ENCODE peak calls at places on chromosome 22, in eight cellular contexts. I is fibroblast of lung, X is IMR-90, H is H9, U is K562, P is mammary epithelial cell, K is PC-3, G is neuronal stem cell. C is an unnamed sample.

GRCh38 chr22:37431366-37431765 is 4.1 kb upstream of the ELFN2 start:
- DNase-seq in I (peak), U (no peak), H (no peak), G (no peak), K (peak), X (peak), P (no peak), C (no peak)

GRCh38 chr22:35593071-35593884 is 23.9 kb downstream of the MB start:
- DNase-seq in G (no peak), K (no peak), I (no peak), H (no peak), P (no peak), U (no peak), X (no peak), C (no peak)

GRCh38 chr22:36191106-36191836 is 10.3 kb downstream of the APOL4 start:
- DNase-seq in U (no peak), K (no peak), H (no peak), G (no peak), P (no peak), I (peak), X (peak), C (peak)

GRCh38 chr22:37638351-37639069 is 959 bp upstream of the SH3BP1 start:
- DNase-seq in I (no peak), U (no peak), H (peak), K (no peak), G (no peak), P (no peak), X (no peak), C (peak)

GRCh38 chr22:50696251-50696798 is 23.7 kb downstream of the SHANK3 start:
- DNase-seq in I (no peak), G (no peak), U (no peak), X (no peak), P (peak), H (no peak), K (no peak), C (no peak)

GRCh38 chr22:36324414-36324813 is 63.4 kb downstream of the MYH9 start:
- DNase-seq in U (no peak), K (no peak), H (no peak), G (no peak), P (no peak), I (no peak), X (no peak), C (no peak)

GRCh38 chr22:21945453-21946261 is 7.0 kb downstream of the PPM1F start:
- DNase-seq in G (no peak), H (no peak), U (no peak), K (no peak), I (no peak), X (no peak), P (no peak), C (no peak)

GRCh38 chr22:42856179-42856864 is 751 bp downstream of the ARFGAP3 start:
- DNase-seq in I (peak), K (no peak), U (peak), X (peak), P (no peak), G (peak), H (no peak), C (peak)

GRCh38 chr22:25919452-25919851 is 177.5 kb downstream of the MYO18B start:
- DNase-seq in H (no peak), I (no peak), K (no peak), U (no peak), X (no peak), P (no peak), G (no peak), C (no peak)

GRCh38 chr22:23638611-23639010 is 6.5 kb upstream of the DRICH1 start:
- DNase-seq in I (no peak), K (no peak), G (no peak), X (no peak), H (no peak), U (no peak), P (no peak), C (no peak)

GRCh38 chr22:38737302-38738060 is 18.3 kb downstream of the SUN2 start:
- DNase-seq in I (no peak), P (peak), G (no peak), H (no peak), X (peak), K (peak), U (no peak), C (no peak)

GRCh38 chr22:37019309-37020191 is at the start of the genes MPST and TST:
- DNase-seq in X (peak), U (peak), H (peak), P (peak), G (peak), K (peak), I (peak), C (peak)

GRCh38 chr22:36422287-36423014 is 34.7 kb upstream of the MYH9 start:
- DNase-seq in K (no peak), H (no peak), G (no peak), P (no peak), I (no peak), X (no peak), U (no peak), C (no peak)

GRCh38 chr22:35328472-35328885 is 28.8 kb downstream of the TOM1 start:
- DNase-seq in H (no peak), U (no peak), I (no peak), X (no peak), K (no peak), G (no peak), P (no peak), C (no peak)

GRCh38 chr22:32880906-32881596 is 79.5 kb downstream of the TIMP3 start:
- DNase-seq in K (no peak), G (no peak), U (peak), P (no peak), I (peak), H (no peak), X (peak), C (peak)

GRCh38 chr22:21447694-21448402 is 19.3 kb upstream of the TMEM191C start:
- DNase-seq in P (no peak), I (no peak), G (no peak), X (no peak), K (no peak), U (peak), H (peak), C (no peak)

GRCh38 chr22:42581762-42582716 is 28.3 kb downstream of the SERHL2 start:
- DNase-seq in H (peak), I (peak), K (peak), X (peak), P (peak), G (peak), U (peak), C (peak)

DNA sequence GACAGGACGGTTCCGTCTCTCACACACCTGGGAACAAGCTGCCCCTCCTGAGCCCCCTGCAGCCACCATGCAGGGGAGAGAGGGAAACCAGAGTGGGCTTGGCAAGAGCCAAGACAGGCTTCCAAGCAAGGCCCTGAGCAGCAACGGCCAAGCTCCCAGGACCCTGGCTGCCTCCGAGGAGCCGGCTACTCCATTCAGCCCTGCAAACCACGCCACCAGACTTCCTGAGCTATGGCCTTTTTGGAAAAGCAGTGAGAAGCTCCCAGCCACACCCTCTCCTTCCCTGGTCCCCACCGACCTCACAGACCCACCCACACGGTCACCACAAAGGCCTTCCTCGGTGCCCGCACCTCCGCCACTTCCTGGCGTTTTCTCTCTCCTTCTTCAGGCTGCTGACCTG is 479.0 kb downstream of the BRD1 start:
- DNase-seq in K (no peak), G (no peak), X (no peak), U (no peak), H (no peak), I (no peak), P (no peak), C (no peak)
- H3K27ac ChIP-seq in K (no peak), G (no peak), X (no peak), U (no peak), H (no peak), I (no peak), P (no peak), C (no peak)

GRCh38 chr22:19520566-19521305 is 3.5 kb downstream of the CLDN5 start:
- DNase-seq in H (no peak), I (no peak), K (no peak), G (no peak), U (no peak), P (no peak), X (no peak), C (no peak)

GRCh38 chr22:19523240-19524169 is 705 bp downstream of the CLDN5 start:
- DNase-seq in H (peak), U (no peak), I (peak), G (peak), X (peak), P (peak), K (no peak), C (no peak)

GRCh38 chr22:19522881-19523239 is 1.4 kb downstream of the CLDN5 start:
- DNase-seq in G (no peak), I (no peak), U (no peak), P (no peak), X (no peak), H (no peak), K (no peak), C (no peak)

GRCh38 chr22:19524170-19525115 is at the start of gene CLDN5:
- DNase-seq in X (no peak), G (peak), U (peak), K (no peak), I (peak), H (peak), P (no peak), C (no peak)

DNA sequence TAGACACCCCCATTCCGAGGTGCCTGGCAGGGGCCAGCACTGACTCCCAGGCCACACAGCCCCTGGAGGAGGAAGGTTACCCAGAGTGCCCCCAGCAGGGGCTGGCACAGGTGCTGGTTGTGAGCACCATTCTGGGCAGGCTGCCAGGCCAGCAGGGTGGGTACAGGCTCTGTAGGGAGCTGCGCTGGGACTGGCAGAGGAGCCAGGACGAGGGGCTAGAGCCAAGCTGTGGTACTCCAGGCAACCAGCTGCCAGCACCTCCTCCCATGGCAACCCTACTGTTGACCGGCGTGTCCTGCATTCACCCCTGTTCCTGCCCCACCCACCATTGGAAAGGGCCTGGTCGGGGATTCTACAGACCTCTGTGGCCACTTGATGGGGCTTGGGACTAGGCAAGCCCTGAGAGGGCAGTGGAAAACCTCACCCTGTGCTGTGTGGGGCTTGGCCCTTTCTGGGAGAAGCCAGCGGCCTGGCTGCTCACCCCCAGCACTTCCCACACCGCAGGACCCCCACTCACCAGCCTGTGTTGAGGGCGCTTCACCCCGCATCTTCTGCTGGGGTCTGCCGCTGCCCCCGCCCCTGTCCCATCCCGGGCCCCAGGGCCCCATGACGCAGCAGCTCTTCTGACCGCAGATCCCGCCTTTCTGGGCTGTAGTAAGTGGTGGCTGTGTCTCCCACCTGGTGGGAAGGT is 1.9 kb downstream of the CLDN5 start:
- DNase-seq in H (peak), K (no peak), I (no peak), G (no peak), P (no peak), X (no peak), U (no peak), C (no peak)
- H3K9ac ChIP-seq in H (no peak), K (no peak), I (no peak), G (no peak), P (no peak), X (no peak), U (no peak), C (no peak)

DNA sequence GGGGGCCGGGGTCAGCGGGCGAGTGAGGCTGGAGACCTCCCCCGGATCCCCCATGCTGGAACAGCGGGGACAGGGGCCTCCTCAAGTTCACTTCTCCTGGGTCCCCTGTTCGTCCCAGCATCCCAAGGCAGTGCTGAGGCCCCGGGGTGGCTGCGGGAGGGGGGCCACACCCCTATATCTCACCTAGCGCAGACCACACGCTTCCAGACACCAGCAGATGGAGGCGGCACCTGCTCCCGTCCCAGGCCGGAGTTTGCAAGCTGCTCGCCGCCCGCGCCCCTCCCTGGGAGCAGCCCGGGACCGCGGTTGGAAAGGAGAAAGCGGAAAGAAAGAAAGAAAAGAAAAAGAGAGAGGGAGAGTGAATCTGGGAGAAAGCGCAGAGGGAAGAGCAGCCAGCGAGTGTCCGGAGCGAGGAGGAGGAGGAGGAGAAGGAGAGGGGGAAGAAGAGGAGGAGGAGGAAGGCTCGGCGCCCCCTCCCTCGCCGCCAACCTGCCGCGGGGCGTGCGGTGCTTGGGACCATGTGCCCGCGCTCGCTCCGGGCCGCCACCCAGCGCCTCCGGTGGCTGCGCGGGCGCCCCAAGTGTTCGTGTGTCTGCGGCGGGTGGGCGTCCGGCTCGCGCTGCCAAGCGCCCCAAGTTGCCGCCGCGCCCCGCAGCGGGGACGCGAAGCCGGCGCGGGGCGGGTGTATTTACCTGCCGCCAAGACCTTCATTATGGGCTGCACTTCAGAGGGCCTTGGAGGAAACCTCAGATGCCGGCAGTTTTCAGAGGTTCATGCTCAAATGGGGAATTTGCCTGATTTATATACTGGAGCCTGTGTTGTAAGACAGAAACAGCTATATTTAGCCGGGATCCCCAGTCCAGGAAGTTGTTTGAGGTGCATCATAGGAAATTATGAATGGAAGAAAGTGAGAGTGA is at the start of gene LIF:
- DNase-seq in P (peak), X (peak), K (no peak), I (peak), H (peak), U (peak), G (no peak), C (peak)
- H3K27ac ChIP-seq in P (peak), X (peak), K (peak), I (peak), H (no peak), U (no peak), G (no peak), C (peak)

DNA sequence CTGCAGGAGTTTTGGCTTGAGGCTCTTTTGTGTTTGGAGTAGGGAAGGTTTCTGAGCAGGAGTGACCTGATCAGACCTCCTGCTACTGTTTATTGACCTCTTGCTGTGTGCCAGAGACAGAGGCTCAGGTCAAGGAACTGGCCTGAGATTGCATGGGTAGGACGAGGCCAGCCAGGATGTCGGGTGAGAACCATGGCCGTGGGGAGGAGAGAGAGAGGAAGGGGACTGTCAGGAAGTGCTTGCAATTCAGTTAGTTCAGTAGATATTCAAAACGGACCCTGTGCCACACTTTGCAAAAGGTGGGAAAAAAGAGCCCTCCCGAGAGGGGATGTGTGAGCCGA is 14.0 kb downstream of the TBC1D22A start:
- DNase-seq in P (no peak), X (no peak), G (no peak), U (no peak), H (no peak), K (no peak), I (no peak), C (no peak)
- H3K9ac ChIP-seq in P (no peak), X (no peak), G (no peak), U (no peak), H (no peak), K (no peak), I (no peak), C (peak)

DNA sequence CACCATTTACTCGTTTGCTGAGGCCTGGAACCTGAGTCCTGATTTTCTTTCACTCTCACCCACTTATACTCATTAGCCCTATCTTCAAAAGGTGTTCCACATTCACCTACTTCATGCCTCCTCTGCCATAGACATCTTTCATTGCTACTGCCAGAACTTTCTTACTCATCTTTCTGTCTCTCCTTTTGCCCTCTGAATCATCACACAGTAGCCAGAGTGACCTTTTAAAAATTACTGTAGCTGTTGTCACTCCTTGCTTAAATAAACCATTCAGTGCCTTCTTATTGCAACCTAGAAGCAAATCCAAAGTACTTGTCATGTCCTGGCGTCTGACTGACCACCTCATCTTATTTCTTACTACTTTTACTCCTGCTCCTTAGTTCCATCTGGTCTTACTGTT is 38.2 kb downstream of the ATXN10 start:
- DNase-seq in H (no peak), U (no peak), I (peak), G (no peak), X (peak), K (peak), P (peak), C (no peak)
- H3K27ac ChIP-seq in H (no peak), U (no peak), I (peak), G (no peak), X (no peak), K (peak), P (no peak), C (no peak)

GRCh38 chr22:20091690-20092476 is 11.8 kb downstream of the DGCR8 start:
- DNase-seq in I (no peak), P (no peak), X (no peak), G (no peak), H (no peak), U (no peak), K (no peak), C (no peak)

GRCh38 chr22:20089977-20090729 is 10.1 kb downstream of the DGCR8 start:
- DNase-seq in X (peak), I (no peak), H (no peak), U (no peak), K (no peak), G (no peak), P (no peak), C (no peak)

GRCh38 chr22:20092477-20092854 is 12.4 kb downstream of the DGCR8 start:
- DNase-seq in P (no peak), I (no peak), G (no peak), U (no peak), H (no peak), K (no peak), X (no peak), C (no peak)

GRCh38 chr22:20089226-20089976 is 9.4 kb downstream of the DGCR8 start:
- DNase-seq in K (no peak), G (no peak), I (no peak), P (no peak), U (no peak), H (no peak), X (no peak), C (no peak)

GRCh38 chr22:20090730-20091240 is 10.7 kb downstream of the DGCR8 start:
- DNase-seq in H (no peak), I (no peak), G (no peak), X (no peak), K (no peak), U (no peak), P (no peak), C (no peak)
- H3K9ac ChIP-seq in H (no peak), I (no peak), G (no peak), X (no peak), K (no peak), U (no peak), P (no peak), C (no peak)

GRCh38 chr22:29146101-29146560 is 59.6 kb upstream of the EMID1 start:
- DNase-seq in X (no peak), G (no peak), I (no peak), K (no peak), P (no peak), H (no peak), U (no peak), C (no peak)
- H3K27ac ChIP-seq in X (no peak), G (no peak), I (no peak), K (no peak), P (no peak), H (no peak), U (no peak), C (no peak)

GRCh38 chr22:45008853-45009751 is 703 bp downstream of the PHF21B start:
- DNase-seq in H (no peak), P (peak), X (no peak), I (no peak), G (peak), U (peak), K (no peak), C (no peak)
- H3K9ac ChIP-seq in H (peak), P (no peak), X (no peak), I (no peak), G (peak), U (no peak), K (no peak), C (no peak)

GRCh38 chr22:17063372-17064106 is 21.3 kb upstream of the IL17RA start:
- DNase-seq in X (no peak), H (no peak), U (no peak), I (no peak), K (no peak), P (no peak), G (no peak), C (no peak)

GRCh38 chr22:17064498-17065100 is 20.2 kb upstream of the IL17RA start:
- DNase-seq in G (no peak), U (no peak), I (no peak), P (no peak), H (no peak), K (no peak), X (no peak), C (no peak)

GRCh38 chr22:17060126-17060525 is 24.7 kb upstream of the IL17RA start:
- DNase-seq in P (no peak), X (no peak), H (no peak), K (no peak), U (no peak), I (no peak), G (no peak), C (no peak)

GRCh38 chr22:17065433-17065832 is 19.4 kb upstream of the IL17RA start:
- DNase-seq in G (no peak), X (no peak), U (no peak), I (no peak), H (no peak), K (no peak), P (no peak), C (no peak)
- H3K27ac ChIP-seq in G (no peak), X (no peak), U (no peak), I (no peak), H (no peak), K (no peak), P (no peak), C (no peak)

DNA sequence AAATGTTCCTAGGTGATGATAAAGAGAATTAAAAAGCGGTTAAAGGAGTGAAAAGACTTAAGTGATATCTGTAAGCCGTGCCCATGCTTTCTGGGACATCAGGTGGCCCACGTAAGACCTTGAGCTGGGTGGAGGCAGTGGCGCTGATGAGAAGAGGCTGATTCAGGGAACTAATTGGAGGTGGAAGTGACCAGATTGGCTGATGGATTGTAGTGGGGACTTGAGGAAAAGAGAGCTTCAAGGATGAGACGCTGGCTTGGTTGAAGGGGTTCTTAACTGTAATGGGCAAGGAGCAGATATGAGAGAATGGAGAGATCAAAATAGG is 69.1 kb upstream of the EP300 start:
- DNase-seq in X (no peak), K (no peak), P (no peak), U (no peak), H (no peak), G (no peak), I (no peak), C (no peak)
- H3K9ac ChIP-seq in X (no peak), K (no peak), P (no peak), U (no peak), H (no peak), G (no peak), I (no peak), C (peak)